ENCODE peak calls at places on chromosomes 6 and 20, in eight cellular contexts. One of them, this sample, is unnamed.

GRCh38 chr20:25009218-25010145 is 16.9 kb upstream of the APMAP start:
- DNase-seq in uterus: peak
- DNase-seq in HCT116: no peak
- DNase-seq in tibial nerve: no peak
- DNase-seq in prostate gland: no peak
- DNase-seq in lower leg skin: peak
- DNase-seq in A549: no peak
- DNase-seq in stomach: no peak
- DNase-seq in this sample: no peak

GRCh38 chr6:15623282-15624116 is 39.3 kb downstream of the DTNBP1 start:
- DNase-seq in tibial nerve: no peak
- DNase-seq in stomach: no peak
- DNase-seq in uterus: no peak
- DNase-seq in lower leg skin: no peak
- DNase-seq in A549: no peak
- DNase-seq in prostate gland: no peak
- DNase-seq in HCT116: no peak
- DNase-seq in this sample: no peak

GRCh38 chr6:128065072-128065471 is 164.2 kb upstream of the THEMIS start:
- DNase-seq in uterus: no peak
- DNase-seq in HCT116: no peak
- DNase-seq in tibial nerve: no peak
- DNase-seq in prostate gland: no peak
- DNase-seq in A549: no peak
- DNase-seq in stomach: no peak
- DNase-seq in lower leg skin: no peak
- DNase-seq in this sample: no peak

GRCh38 chr6:24720131-24720603 is 1.2 kb upstream of the C6orf62 start:
- DNase-seq in HCT116: no peak
- DNase-seq in prostate gland: peak
- DNase-seq in uterus: peak
- DNase-seq in tibial nerve: no peak
- DNase-seq in stomach: peak
- DNase-seq in A549: peak
- DNase-seq in lower leg skin: peak
- DNase-seq in this sample: peak

GRCh38 chr20:23655551-23656211 is 17.9 kb upstream of the CST3 start:
- DNase-seq in A549: no peak
- DNase-seq in uterus: no peak
- DNase-seq in prostate gland: no peak
- DNase-seq in lower leg skin: peak
- DNase-seq in HCT116: no peak
- DNase-seq in tibial nerve: no peak
- DNase-seq in stomach: no peak
- DNase-seq in this sample: peak

GRCh38 chr20:54415967-54416366 is 59.4 kb upstream of the DOK5 start:
- DNase-seq in tibial nerve: no peak
- DNase-seq in prostate gland: no peak
- DNase-seq in lower leg skin: no peak
- DNase-seq in A549: no peak
- DNase-seq in uterus: no peak
- DNase-seq in HCT116: no peak
- DNase-seq in stomach: no peak
- DNase-seq in this sample: no peak

GRCh38 chr6:103018426-103018825 is 1624.9 kb downstream of the GRIK2 start:
- DNase-seq in uterus: no peak
- DNase-seq in stomach: no peak
- DNase-seq in prostate gland: no peak
- DNase-seq in lower leg skin: no peak
- DNase-seq in tibial nerve: no peak
- DNase-seq in A549: no peak
- DNase-seq in HCT116: no peak
- DNase-seq in this sample: no peak

GRCh38 chr6:12075067-12075563 is 63.0 kb downstream of the HIVEP1 start:
- DNase-seq in A549: no peak
- DNase-seq in lower leg skin: no peak
- DNase-seq in HCT116: no peak
- DNase-seq in prostate gland: no peak
- DNase-seq in uterus: no peak
- DNase-seq in tibial nerve: no peak
- DNase-seq in stomach: no peak
- DNase-seq in this sample: no peak

GRCh38 chr20:54292186-54292585 is 84.3 kb downstream of the PFDN4 start:
- DNase-seq in tibial nerve: no peak
- DNase-seq in prostate gland: no peak
- DNase-seq in uterus: no peak
- DNase-seq in A549: no peak
- DNase-seq in lower leg skin: no peak
- DNase-seq in stomach: no peak
- DNase-seq in HCT116: no peak
- DNase-seq in this sample: no peak

GRCh38 chr20:6140947-6141346 is 18.1 kb upstream of the FERMT1 start:
- DNase-seq in lower leg skin: no peak
- DNase-seq in tibial nerve: no peak
- DNase-seq in stomach: no peak
- DNase-seq in prostate gland: no peak
- DNase-seq in A549: peak
- DNase-seq in HCT116: no peak
- DNase-seq in uterus: no peak
- DNase-seq in this sample: no peak

GRCh38 chr20:52313335-52313963 is 121.9 kb upstream of the ZFP64 start:
- DNase-seq in HCT116: peak
- DNase-seq in prostate gland: no peak
- DNase-seq in lower leg skin: no peak
- DNase-seq in A549: peak
- DNase-seq in stomach: no peak
- DNase-seq in uterus: no peak
- DNase-seq in tibial nerve: no peak
- DNase-seq in this sample: no peak

GRCh38 chr6:17851001-17851719 is 136.3 kb downstream of the KIF13A start:
- DNase-seq in tibial nerve: no peak
- DNase-seq in A549: no peak
- DNase-seq in prostate gland: peak
- DNase-seq in stomach: no peak
- DNase-seq in lower leg skin: no peak
- DNase-seq in HCT116: no peak
- DNase-seq in uterus: no peak
- DNase-seq in this sample: no peak

GRCh38 chr6:105015482-105015881 is 58.6 kb downstream of the LIN28B start:
- DNase-seq in lower leg skin: no peak
- DNase-seq in A549: no peak
- DNase-seq in HCT116: no peak
- DNase-seq in stomach: no peak
- DNase-seq in uterus: no peak
- DNase-seq in tibial nerve: no peak
- DNase-seq in prostate gland: no peak
- DNase-seq in this sample: no peak

GRCh38 chr6:12481292-12481691 is 191.1 kb downstream of the EDN1 start:
- DNase-seq in lower leg skin: no peak
- DNase-seq in uterus: no peak
- DNase-seq in HCT116: no peak
- DNase-seq in A549: no peak
- DNase-seq in tibial nerve: no peak
- DNase-seq in stomach: no peak
- DNase-seq in prostate gland: no peak
- DNase-seq in this sample: no peak

GRCh38 chr6:159821111-159821510 is 21.0 kb downstream of the PNLDC1 start:
- DNase-seq in prostate gland: no peak
- DNase-seq in tibial nerve: no peak
- DNase-seq in uterus: no peak
- DNase-seq in stomach: no peak
- DNase-seq in lower leg skin: no peak
- DNase-seq in HCT116: no peak
- DNase-seq in A549: no peak
- DNase-seq in this sample: no peak

GRCh38 chr20:20864346-20865096 is 152.1 kb upstream of the RALGAPA2 start:
- DNase-seq in uterus: no peak
- DNase-seq in HCT116: no peak
- DNase-seq in stomach: no peak
- DNase-seq in tibial nerve: no peak
- DNase-seq in A549: peak
- DNase-seq in prostate gland: no peak
- DNase-seq in lower leg skin: no peak
- DNase-seq in this sample: no peak

GRCh38 chr20:17995967-17996819 is 27.4 kb downstream of the MGME1 start:
- DNase-seq in tibial nerve: no peak
- DNase-seq in A549: peak
- DNase-seq in HCT116: peak
- DNase-seq in stomach: no peak
- DNase-seq in prostate gland: peak
- DNase-seq in lower leg skin: no peak
- DNase-seq in uterus: peak
- DNase-seq in this sample: no peak
- TF ChIP-seq POLR2A in tibial nerve: no peak
- TF ChIP-seq POLR2A in A549: no peak
- TF ChIP-seq POLR2A in HCT116: no peak
- TF ChIP-seq POLR2A in stomach: no peak
- TF ChIP-seq POLR2A in prostate gland: no peak
- TF ChIP-seq POLR2A in lower leg skin: no peak
- TF ChIP-seq POLR2A in uterus: no peak
- TF ChIP-seq POLR2A in this sample: no peak

GRCh38 chr6:146595981-146596731 is 2.6 kb upstream of the ADGB start:
- DNase-seq in lower leg skin: no peak
- DNase-seq in tibial nerve: no peak
- DNase-seq in HCT116: no peak
- DNase-seq in A549: no peak
- DNase-seq in uterus: no peak
- DNase-seq in prostate gland: no peak
- DNase-seq in stomach: no peak
- DNase-seq in this sample: no peak

GRCh38 chr6:146602526-146602925 is 3.8 kb downstream of the ADGB start:
- DNase-seq in lower leg skin: no peak
- DNase-seq in uterus: no peak
- DNase-seq in A549: no peak
- DNase-seq in stomach: no peak
- DNase-seq in tibial nerve: no peak
- DNase-seq in HCT116: no peak
- DNase-seq in prostate gland: no peak
- DNase-seq in this sample: no peak

GRCh38 chr6:146598785-146599405 is at the start of gene ADGB:
- DNase-seq in A549: peak
- DNase-seq in HCT116: no peak
- DNase-seq in tibial nerve: no peak
- DNase-seq in uterus: no peak
- DNase-seq in prostate gland: no peak
- DNase-seq in lower leg skin: no peak
- DNase-seq in stomach: peak
- DNase-seq in this sample: no peak

GRCh38 chr6:146601352-146601751 is 2.6 kb downstream of the ADGB start:
- DNase-seq in A549: no peak
- DNase-seq in stomach: no peak
- DNase-seq in uterus: no peak
- DNase-seq in lower leg skin: no peak
- DNase-seq in prostate gland: no peak
- DNase-seq in HCT116: no peak
- DNase-seq in tibial nerve: no peak
- DNase-seq in this sample: no peak
- TF ChIP-seq POLR2A in A549: no peak
- TF ChIP-seq POLR2A in stomach: no peak
- TF ChIP-seq POLR2A in uterus: no peak
- TF ChIP-seq POLR2A in lower leg skin: no peak
- TF ChIP-seq POLR2A in prostate gland: no peak
- TF ChIP-seq POLR2A in HCT116: no peak
- TF ChIP-seq POLR2A in tibial nerve: no peak
- TF ChIP-seq POLR2A in this sample: no peak

GRCh38 chr6:3229566-3230274 is 2.3 kb upstream of the TUBB2B start:
- DNase-seq in A549: no peak
- DNase-seq in stomach: no peak
- DNase-seq in lower leg skin: peak
- DNase-seq in uterus: no peak
- DNase-seq in HCT116: no peak
- DNase-seq in prostate gland: no peak
- DNase-seq in tibial nerve: no peak
- DNase-seq in this sample: no peak

GRCh38 chr6:3233321-3233720 is 5.9 kb upstream of the TUBB2B start:
- DNase-seq in A549: no peak
- DNase-seq in tibial nerve: no peak
- DNase-seq in uterus: no peak
- DNase-seq in prostate gland: no peak
- DNase-seq in stomach: no peak
- DNase-seq in lower leg skin: peak
- DNase-seq in HCT116: no peak
- DNase-seq in this sample: no peak

GRCh38 chr6:3232017-3232838 is 4.8 kb upstream of the TUBB2B start:
- DNase-seq in lower leg skin: peak
- DNase-seq in A549: no peak
- DNase-seq in tibial nerve: no peak
- DNase-seq in HCT116: no peak
- DNase-seq in stomach: no peak
- DNase-seq in uterus: no peak
- DNase-seq in prostate gland: no peak
- DNase-seq in this sample: no peak

GRCh38 chr6:3230275-3231212 is 3.1 kb upstream of the TUBB2B start:
- DNase-seq in stomach: no peak
- DNase-seq in HCT116: no peak
- DNase-seq in prostate gland: no peak
- DNase-seq in A549: no peak
- DNase-seq in tibial nerve: no peak
- DNase-seq in lower leg skin: peak
- DNase-seq in uterus: no peak
- DNase-seq in this sample: no peak

DNA sequence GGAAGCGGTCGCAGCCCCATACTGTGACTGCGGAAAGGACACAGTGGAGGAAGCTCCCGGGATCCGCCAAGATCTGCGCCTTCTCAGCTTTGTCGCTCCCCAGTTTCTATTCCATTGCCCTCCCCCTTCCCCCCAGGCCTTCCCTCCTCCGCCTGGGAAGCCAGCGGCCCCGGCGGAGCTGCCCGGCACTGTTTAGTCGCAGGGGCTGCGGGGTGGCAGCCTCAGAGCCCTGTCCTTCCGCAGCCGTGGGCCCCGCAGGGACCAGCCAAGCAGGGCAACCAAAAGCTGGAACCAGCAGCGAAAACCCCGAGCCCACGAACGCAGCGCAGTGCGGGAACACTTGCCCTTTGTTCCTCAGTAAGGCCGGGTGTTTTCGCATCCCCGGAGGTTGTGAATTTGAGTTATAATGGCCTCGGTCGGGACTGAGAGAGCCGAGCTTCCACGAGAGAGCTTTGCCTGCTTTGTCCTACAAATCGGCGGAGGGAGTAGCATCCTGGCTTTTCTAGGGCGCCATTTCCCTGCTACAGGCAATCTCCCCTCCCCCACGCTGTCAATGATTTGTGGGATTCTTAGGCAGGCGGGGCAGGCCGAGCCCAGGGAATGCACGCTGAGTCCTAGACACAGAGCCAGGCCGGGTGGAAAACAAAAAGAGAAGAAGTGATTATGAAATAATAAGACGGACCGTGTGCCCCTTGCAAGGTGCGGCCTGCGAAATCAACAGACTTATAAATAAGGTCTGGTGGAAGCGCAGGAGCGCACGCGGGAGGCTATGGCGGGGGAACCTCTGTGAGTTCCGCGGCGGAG is 4.0 kb upstream of the TUBB2B start:
- DNase-seq in tibial nerve: peak
- DNase-seq in lower leg skin: peak
- DNase-seq in HCT116: no peak
- DNase-seq in uterus: peak
- DNase-seq in prostate gland: peak
- DNase-seq in A549: peak
- DNase-seq in stomach: peak
- DNase-seq in this sample: no peak
- TF ChIP-seq POLR2A in tibial nerve: peak
- TF ChIP-seq POLR2A in lower leg skin: no peak
- TF ChIP-seq POLR2A in HCT116: no peak
- TF ChIP-seq POLR2A in uterus: peak
- TF ChIP-seq POLR2A in prostate gland: no peak
- TF ChIP-seq POLR2A in A549: peak
- TF ChIP-seq POLR2A in stomach: no peak
- TF ChIP-seq POLR2A in this sample: no peak

GRCh38 chr20:39676857-39677351 is 714.8 kb downstream of the DHX35 start:
- DNase-seq in lower leg skin: no peak
- DNase-seq in tibial nerve: no peak
- DNase-seq in stomach: no peak
- DNase-seq in uterus: no peak
- DNase-seq in A549: peak
- DNase-seq in prostate gland: peak
- DNase-seq in HCT116: no peak
- DNase-seq in this sample: no peak
- TF ChIP-seq POLR2A in lower leg skin: no peak
- TF ChIP-seq POLR2A in tibial nerve: no peak
- TF ChIP-seq POLR2A in stomach: no peak
- TF ChIP-seq POLR2A in uterus: no peak
- TF ChIP-seq POLR2A in A549: no peak
- TF ChIP-seq POLR2A in prostate gland: no peak
- TF ChIP-seq POLR2A in HCT116: no peak
- TF ChIP-seq POLR2A in this sample: no peak